ENCODE peak calls at places on chromosome 1, in seven cellular contexts. L, W, G, O, Z, N and D are unnamed samples.

GRCh38 chr1:4019606-4020331 is 119.7 kb upstream of the C1orf174 start:
- DNase-seq in O (no peak), L (no peak), G (no peak), W (no peak), N (no peak), Z (no peak), D (no peak)

GRCh38 chr1:41846595-41846994 is 72.1 kb downstream of the HIVEP3 start:
- DNase-seq in W (no peak), O (no peak), Z (no peak), G (peak; percentile 69), N (no peak), L (no peak), D (no peak)

GRCh38 chr1:224333309-224333926 is 3.4 kb upstream of the NVL start:
- DNase-seq in Z (no peak), W (no peak), L (peak; percentile 57), O (no peak), G (peak; percentile 64), N (peak; percentile 8), D (no peak)

GRCh38 chr1:46202975-46203737 is at the start of gene LURAP1:
- DNase-seq in Z (no peak), L (no peak), W (no peak), N (peak; percentile 54), O (no peak), G (peak; percentile 72), D (peak; percentile 34)

GRCh38 chr1:62045579-62045978 is 149.1 kb upstream of the L1TD1 start:
- DNase-seq in W (peak; percentile 52), G (no peak), L (no peak), O (no peak), Z (no peak), N (no peak), D (no peak)

GRCh38 chr1:246923482-246923881 is 8.3 kb downstream of the AHCTF1 start:
- DNase-seq in O (no peak), L (no peak), N (no peak), G (no peak), Z (no peak), W (no peak), D (no peak)

GRCh38 chr1:86084998-86085397 is 71.6 kb downstream of the COL24A1 start:
- DNase-seq in G (peak; percentile 63), Z (no peak), O (no peak), W (no peak), N (no peak), L (no peak), D (no peak)

GRCh38 chr1:167899253-167899681 is 14.7 kb downstream of the ADCY10 start:
- DNase-seq in W (peak; percentile 36), N (peak; percentile 84), O (peak; percentile 30), G (peak; percentile 71), Z (peak; percentile 91), L (no peak), D (peak; percentile 21)

GRCh38 chr1:43879414-43879813 is 54.2 kb upstream of the ARTN start:
- DNase-seq in Z (no peak), W (no peak), L (no peak), N (no peak), O (no peak), G (peak; percentile 76), D (no peak)

GRCh38 chr1:56644064-56644940 is 812 bp upstream of the PRKAA2 start:
- DNase-seq in G (peak; percentile 73), W (no peak), Z (no peak), L (no peak), O (no peak), N (no peak), D (no peak)

GRCh38 chr1:110594466-110595076 is 11.6 kb downstream of the KCNA2 start:
- DNase-seq in G (no peak), Z (no peak), W (no peak), L (no peak), N (no peak), O (no peak), D (no peak)

GRCh38 chr1:223022641-223023473 is 120.2 kb downstream of the TLR5 start:
- DNase-seq in G (no peak), L (no peak), O (no peak), W (no peak), Z (no peak), N (no peak), D (no peak)

GRCh38 chr1:30325999-30326398 is 397.4 kb downstream of the MATN1 start:
- DNase-seq in O (no peak), N (no peak), L (no peak), W (no peak), Z (no peak), G (no peak), D (no peak)

GRCh38 chr1:210940081-210940617 is 193.8 kb downstream of the KCNH1 start:
- DNase-seq in W (no peak), L (no peak), N (no peak), G (no peak), Z (no peak), O (no peak), D (no peak)

GRCh38 chr1:238319957-238320356 is 429.2 kb upstream of the ZP4 start:
- DNase-seq in Z (no peak), L (no peak), O (no peak), G (no peak), N (no peak), W (no peak), D (no peak)

GRCh38 chr1:183417691-183418491 is at the start of gene NMNAT2:
- DNase-seq in N (no peak), O (no peak), Z (no peak), L (no peak), W (no peak), G (peak; percentile 25), D (no peak)

GRCh38 chr1:198934414-198934813 is 295.6 kb downstream of the PTPRC start:
- DNase-seq in W (no peak), N (no peak), O (no peak), L (no peak), Z (no peak), G (no peak), D (no peak)

GRCh38 chr1:198932351-198932991 is 293.6 kb downstream of the PTPRC start:
- DNase-seq in L (peak; percentile 56), N (no peak), Z (no peak), O (no peak), G (peak; percentile 75), W (no peak), D (no peak)

GRCh38 chr1:198934901-198935301 is 296.1 kb downstream of the PTPRC start:
- DNase-seq in O (no peak), N (no peak), Z (no peak), L (no peak), G (peak; percentile 51), W (no peak), D (no peak)

GRCh38 chr1:198935371-198935921 is 296.6 kb downstream of the PTPRC start:
- DNase-seq in O (peak; percentile 51), N (peak; percentile 84), G (peak; percentile 98), W (peak; percentile 27), Z (peak; percentile 60), L (peak; percentile 98), D (peak; percentile 36)

GRCh38 chr1:198933506-198933905 is 294.7 kb downstream of the PTPRC start:
- DNase-seq in L (no peak), G (no peak), W (no peak), N (no peak), Z (no peak), O (no peak), D (no peak)
- H3K27ac ChIP-seq in L (no peak overlapping the region), G (peak overlapping the region; percentile 52), W (no peak overlapping the region), N (no peak overlapping the region), Z (no peak overlapping the region), O (no peak overlapping the region), D (peak overlapping the region; percentile 28)

DNA sequence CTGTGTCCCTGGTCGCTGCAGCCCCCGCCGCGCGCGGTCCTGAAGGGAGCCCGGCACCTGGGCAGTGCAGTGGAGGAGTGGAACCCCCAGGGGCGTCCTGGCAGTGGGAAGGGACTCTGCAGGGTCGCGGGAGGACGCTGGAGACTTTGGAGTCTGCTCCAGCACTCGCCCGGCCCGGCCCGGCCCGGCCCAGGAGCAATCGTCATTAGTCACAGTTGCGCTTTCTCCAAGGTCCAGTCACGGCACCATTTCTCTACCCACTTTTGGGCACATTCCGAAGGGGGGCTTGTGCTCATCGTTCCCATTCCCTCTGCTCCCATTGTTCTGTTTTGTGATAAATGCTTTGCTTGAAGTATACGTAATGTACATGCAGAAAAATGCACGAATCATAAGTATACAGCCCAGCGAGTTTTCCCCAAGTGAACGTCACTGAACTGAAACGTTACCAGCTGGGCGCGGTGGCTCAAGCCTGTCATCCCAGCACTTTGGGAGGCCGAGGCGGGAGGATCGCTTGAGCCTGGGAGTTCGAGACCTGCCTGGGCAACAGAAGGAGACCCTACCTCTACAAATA is 996 bp downstream of the THAP3 start:
- DNase-seq in W (no peak), N (peak; percentile 57), G (peak; percentile 71), O (no peak), L (no peak), Z (no peak), D (no peak)
- TF ChIP-seq POLR2A in W (no peak), N (peak; percentile 35), G (no peak), O (no peak), L (no peak), Z (no peak), D (no peak)

GRCh38 chr1:23751815-23752200 is 8.5 kb downstream of the ELOA start:
- DNase-seq in L (no peak), N (peak; percentile 8), O (no peak), G (no peak), W (no peak), Z (no peak), D (no peak)

GRCh38 chr1:23756676-23757075 is 13.4 kb downstream of the ELOA start:
- DNase-seq in L (no peak), O (no peak), W (no peak), N (peak; percentile 45), G (peak; percentile 72), Z (no peak), D (no peak)

GRCh38 chr1:23747947-23748346 is 4.7 kb downstream of the ELOA start:
- DNase-seq in Z (no peak), O (no peak), W (no peak), G (no peak), L (no peak), N (no peak), D (no peak)

GRCh38 chr1:23752909-23753308 is 9.6 kb downstream of the ELOA start:
- DNase-seq in Z (no peak), G (no peak), N (peak; percentile 28), W (no peak), L (no peak), O (no peak), D (no peak)

DNA sequence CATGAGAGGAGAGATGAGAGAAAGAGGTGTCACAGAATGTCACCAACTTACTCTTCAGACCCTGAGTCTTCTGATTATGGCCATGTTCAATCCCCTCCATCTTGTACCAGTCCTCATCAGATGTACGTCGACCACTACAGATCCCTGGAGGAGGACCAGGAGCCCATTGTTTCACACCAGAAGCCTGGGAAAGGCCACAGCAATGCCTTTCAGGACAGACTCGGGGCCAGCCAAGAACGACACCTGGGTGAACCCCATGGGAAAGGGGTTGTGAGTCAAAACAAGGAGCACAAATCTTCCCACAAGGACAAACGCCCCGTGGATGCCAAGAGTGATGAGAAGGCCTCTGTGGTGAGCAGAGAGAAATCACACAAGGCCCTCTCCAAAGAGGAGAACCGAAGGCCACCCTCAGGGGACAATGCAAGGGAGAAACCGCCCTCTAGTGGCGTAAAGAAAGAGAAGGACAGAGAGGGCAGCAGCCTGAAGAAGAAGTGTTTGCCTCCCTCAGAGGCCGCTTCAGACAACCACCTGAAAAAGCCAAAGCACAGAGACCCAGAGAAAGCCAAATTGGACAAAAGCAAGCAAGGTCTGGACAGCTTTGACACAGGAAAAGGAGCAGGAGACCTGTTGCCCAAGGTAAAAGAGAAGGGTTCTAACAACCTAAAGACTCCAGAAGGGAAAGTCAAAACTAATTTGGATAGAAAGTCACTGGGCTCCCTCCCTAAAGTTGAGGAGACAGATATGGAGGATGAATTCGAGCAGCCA is 8.0 kb downstream of the ELOA start:
- DNase-seq in G (peak; percentile 57), L (peak; percentile 21), N (peak; percentile 87), W (peak; percentile 36), Z (no peak), O (no peak), D (no peak)
- TF ChIP-seq CTCF in G (peak; percentile 58), L (peak; percentile 81), N (peak; percentile 74), W (peak; percentile 35), Z (peak; percentile 72), O (peak; percentile 53), D (peak; percentile 52)

GRCh38 chr1:116290085-116290670 is 82.9 kb upstream of the ATP1A1 start:
- DNase-seq in O (no peak), N (peak; percentile 36), L (no peak), Z (no peak), W (no peak), G (no peak), D (no peak)
- H3K27ac ChIP-seq in O (no peak overlapping the region), N (no peak overlapping the region), L (no peak overlapping the region), Z (no peak overlapping the region), W (no peak overlapping the region), G (no peak overlapping the region), D (no peak overlapping the region)